ENCODE peak calls at places on chromosomes 4 and X, in five cellular contexts. E is body of pancreas, B is uterus, A is adrenal gland, P is stomach. K is an unnamed sample. For H3K9me3, the result is how much of the 10 kb centered on the place peaks cover.

GRCh38 chrX:41823402-41823801 is 99.4 kb downstream of the GPR82 start:
- DNase-seq in B (no peak), A (no peak), E (no peak), P (no peak), K (no peak)

GRCh38 chr4:69833251-69833650 is 26.7 kb downstream of the SULT1E1 start:
- DNase-seq in B (no peak), P (no peak), A (no peak), E (no peak), K (no peak)

GRCh38 chr4:174156239-174156826 is 127.1 kb downstream of the FBXO8 start:
- DNase-seq in P (no peak), E (no peak), B (no peak), A (no peak), K (no peak)

GRCh38 chr4:123110147-123110546 is 187.8 kb upstream of the NUDT6 start:
- DNase-seq in P (no peak), A (no peak), E (no peak), B (no peak), K (no peak)

GRCh38 chrX:68648960-68649359 is 1.5 kb downstream of the STARD8 start:
- DNase-seq in P (no peak), E (no peak), B (no peak), A (no peak), K (no peak)

GRCh38 chrX:8748855-8749254 is 16.9 kb upstream of the ANOS1 start:
- DNase-seq in P (no peak), A (no peak), B (no peak), E (no peak), K (no peak)

GRCh38 chr4:132792305-132792704 is 356.8 kb upstream of the PCDH10 start:
- DNase-seq in E (no peak), P (no peak), A (no peak), B (no peak), K (no peak)

GRCh38 chr4:95510145-95510544 is 38.6 kb downstream of the UNC5C start:
- DNase-seq in B (no peak), A (no peak), P (no peak), E (no peak), K (no peak)

GRCh38 chr4:54525602-54526001 is 132.2 kb upstream of the KIT start:
- DNase-seq in E (no peak), P (no peak), A (peak), B (no peak), K (no peak)

GRCh38 chr4:5365071-5366008 is 314.1 kb downstream of the STK32B start:
- DNase-seq in A (no peak), P (peak), B (no peak), E (peak), K (no peak)

GRCh38 chrX:17024896-17025295 is 78.4 kb downstream of the REPS2 start:
- DNase-seq in B (no peak), A (no peak), E (no peak), P (no peak), K (peak)

GRCh38 chr4:78634011-78634664 is 82.6 kb downstream of the ANXA3 start:
- DNase-seq in A (no peak), P (no peak), E (no peak), B (no peak), K (peak)

GRCh38 chrX:109485470-109486340 is 3.8 kb upstream of the GUCY2F start:
- DNase-seq in B (peak), A (peak), E (peak), P (peak), K (peak)

GRCh38 chr4:85790582-85790981 is 315.6 kb downstream of the ARHGAP24 start:
- DNase-seq in A (no peak), B (no peak), E (no peak), P (no peak), K (no peak)

GRCh38 chr4:67051000-67051789 is 494.1 kb downstream of the CENPC start:
- DNase-seq in A (no peak), B (no peak), P (no peak), E (no peak), K (no peak)

GRCh38 chrX:31266172-31267076 is 194.6 kb upstream of the FTHL17 start:
- DNase-seq in B (peak), A (peak), E (peak), P (peak), K (peak)

GRCh38 chr4:87011340-87012034 is 76.7 kb downstream of the AFF1 start:
- DNase-seq in A (no peak), P (no peak), E (no peak), B (no peak), K (no peak)

GRCh38 chr4:142351958-142352357 is 494.1 kb downstream of the INPP4B start:
- DNase-seq in A (no peak), E (no peak), P (no peak), B (no peak), K (no peak)

GRCh38 chrX:22686138-22686541 is 313.6 kb upstream of the DDX53 start:
- DNase-seq in P (no peak), E (peak), A (peak), B (no peak), K (peak)

GRCh38 chr4:121777625-121778024 is 12.7 kb upstream of the SMIM43 start:
- DNase-seq in A (no peak), P (no peak), E (no peak), B (no peak), K (no peak)

GRCh38 chr4:507745-508512 is 8.9 kb downstream of the PIGG start:
- DNase-seq in A (no peak), P (no peak), E (no peak), B (no peak), K (no peak)

GRCh38 chr4:66649236-66649635 is 896.1 kb downstream of the CENPC start:
- DNase-seq in A (no peak), E (no peak), B (no peak), P (no peak), K (no peak)

GRCh38 chr4:44760142-44760898 is 34.0 kb upstream of the GNPDA2 start:
- DNase-seq in E (no peak), A (peak), B (no peak), P (no peak), K (no peak)

GRCh38 chr4:34046580-34046979 is 2197.7 kb downstream of the ARAP2 start:
- DNase-seq in P (no peak), A (no peak), E (no peak), B (no peak), K (no peak)

GRCh38 chrX:136714626-136715599 is 65.8 kb downstream of the ARHGEF6 start:
- DNase-seq in B (no peak), E (no peak), A (no peak), P (no peak), K (no peak)

GRCh38 chr4:476501-476900 is 22.5 kb downstream of the ZNF721 start:
- DNase-seq in A (no peak), P (no peak), B (no peak), E (no peak), K (no peak)

GRCh38 chr4:38237139-38237538 is 276.9 kb downstream of the PTTG2 start:
- DNase-seq in E (peak), B (no peak), A (no peak), P (no peak), K (no peak)

GRCh38 chrX:41857670-41858069 is 65.7 kb downstream of the CASK start:
- DNase-seq in B (no peak), A (no peak), E (no peak), P (no peak), K (no peak)

GRCh38 chr4:81604683-81605082 is 133.0 kb upstream of the RASGEF1B start:
- DNase-seq in E (no peak), P (no peak), A (no peak), B (no peak), K (no peak)

GRCh38 chr4:52956691-52957090 is 94.6 kb downstream of the RASL11B start:
- DNase-seq in E (no peak), A (no peak), P (no peak), B (no peak), K (no peak)

GRCh38 chr4:152209772-152210493 is 326.0 kb downstream of the FBXW7 start:
- DNase-seq in B (no peak), P (no peak), A (no peak), E (no peak), K (no peak)

GRCh38 chr4:5361968-5362367 is 310.7 kb downstream of the STK32B start:
- DNase-seq in E (no peak), A (no peak), B (no peak), P (no peak), K (no peak)

GRCh38 chrX:41025926-41026325 is 59.3 kb upstream of the USP9X start:
- DNase-seq in P (no peak), A (no peak), E (no peak), B (no peak), K (no peak)

GRCh38 chrX:101265869-101266428 is 25.2 kb downstream of the TAF7L start:
- DNase-seq in E (no peak), P (no peak), B (no peak), A (no peak), K (no peak)

GRCh38 chr4:102799816-102800215 is 27.5 kb downstream of the UBE2D3 start:
- DNase-seq in P (no peak), B (no peak), E (no peak), A (no peak), K (no peak)

GRCh38 chr4:106803107-106803506 is 233.0 kb downstream of the DKK2 start:
- DNase-seq in E (no peak), A (no peak), P (no peak), B (no peak), K (no peak)

GRCh38 chrX:110600745-110601310 is 194.8 kb downstream of the CHRDL1 start:
- DNase-seq in B (no peak), E (no peak), P (no peak), A (no peak), K (no peak)

GRCh38 chrX:21255207-21255606 is 119.0 kb upstream of the CNKSR2 start:
- DNase-seq in A (no peak), E (no peak), P (no peak), B (no peak), K (no peak)

GRCh38 chrX:72045141-72045540 is 86.6 kb downstream of the RTL5 start:
- DNase-seq in P (no peak), A (no peak), B (no peak), E (no peak), K (peak)

GRCh38 chrX:72048515-72049455 is 82.9 kb downstream of the RTL5 start:
- DNase-seq in P (no peak), E (no peak), B (no peak), A (no peak), K (no peak)

DNA sequence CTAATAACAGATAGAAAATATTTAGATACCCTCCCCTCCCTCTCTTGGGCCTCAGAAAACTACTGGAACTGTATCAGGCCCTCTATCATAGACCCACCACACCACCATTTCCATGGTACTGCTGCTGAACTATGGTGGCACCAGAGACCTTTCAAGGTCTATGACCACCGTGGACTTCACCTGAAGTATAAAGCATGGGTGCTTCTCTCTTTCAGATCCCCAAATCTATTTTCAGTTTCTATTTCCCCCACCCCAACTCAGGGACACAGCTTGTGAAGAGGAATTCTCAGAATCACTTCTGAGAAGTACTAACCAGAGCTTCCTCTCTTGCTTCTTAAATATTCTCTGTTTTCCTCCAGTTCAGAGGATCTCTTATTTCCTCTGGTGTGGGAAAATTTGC is 840.8 kb upstream of the HTR2C start:
- DNase-seq in P (no peak), A (no peak), B (no peak), E (no peak), K (no peak)
- TF ChIP-seq CTCF in P (no peak), A (no peak), B (no peak), E (no peak), K (no peak)

GRCh38 chr4:145735330-145735638 is 55.3 kb downstream of the C4orf51 start:
- DNase-seq in B (no peak), A (no peak), P (no peak), E (peak), K (peak)

GRCh38 chr4:145735777-145736176 is 55.8 kb downstream of the C4orf51 start:
- DNase-seq in P (no peak), E (no peak), B (no peak), A (no peak), K (no peak)

GRCh38 chr4:145734051-145734450 is 54.1 kb downstream of the C4orf51 start:
- DNase-seq in A (no peak), E (no peak), B (no peak), P (no peak), K (no peak)

GRCh38 chr4:145732895-145733880 is 53.2 kb downstream of the C4orf51 start:
- DNase-seq in P (peak), A (peak), E (peak), B (peak), K (peak)

DNA sequence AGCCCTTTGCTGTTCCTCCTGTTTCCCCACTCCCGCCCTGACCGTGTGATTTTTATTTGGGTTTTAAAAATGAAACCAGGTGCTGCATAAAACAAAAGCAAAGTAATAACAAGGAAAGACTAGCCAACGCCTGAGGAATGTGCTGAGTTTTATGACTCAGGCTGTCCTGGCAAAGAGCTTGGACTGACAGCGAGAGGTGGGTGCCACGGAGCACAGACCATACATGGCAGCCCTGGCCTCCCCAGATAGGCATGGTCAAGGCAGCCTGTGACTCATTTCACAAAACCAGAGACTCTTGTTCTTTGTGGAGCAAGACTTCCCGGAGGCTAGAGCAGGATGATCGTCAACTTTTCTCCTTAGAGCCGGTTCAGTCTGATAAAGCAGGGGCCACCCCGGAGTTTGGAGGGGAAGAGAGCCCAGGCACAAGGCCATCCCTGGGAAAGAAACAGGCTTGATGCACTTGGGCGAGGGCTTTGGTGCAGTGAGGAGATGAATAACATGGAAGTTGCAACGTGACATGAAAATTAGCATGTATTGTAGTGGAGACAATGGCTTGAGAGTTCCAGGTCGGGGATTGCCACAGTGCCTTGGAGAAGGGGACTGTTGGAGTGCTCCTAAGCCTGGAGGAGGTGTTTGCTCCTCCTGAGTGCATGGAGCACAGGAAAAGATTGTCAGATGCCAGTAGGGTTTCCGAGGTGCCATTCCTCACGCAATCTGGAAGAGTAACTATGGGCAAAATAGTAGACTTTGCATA is 54.8 kb downstream of the C4orf51 start:
- DNase-seq in B (peak), A (peak), P (peak), E (peak), K (peak)
- TF ChIP-seq POLR2A in B (peak), A (peak), P (no peak), E (peak), K (peak)

GRCh38 chrX:47413179-47413594 is 42.8 kb downstream of the ZNF157 start:
- DNase-seq in B (no peak), A (no peak), P (no peak), E (no peak), K (no peak)
- H3K9me3 ChIP-seq in B (under half), A (under half), P (under half), E (under half), K (under half)

GRCh38 chr4:141220655-141221605 is at the start of gene ZNF330:
- DNase-seq in A (peak), E (peak), P (peak), B (peak), K (peak)
- TF ChIP-seq CTCF in A (no peak), E (peak), P (no peak), B (no peak), K (no peak)

DNA sequence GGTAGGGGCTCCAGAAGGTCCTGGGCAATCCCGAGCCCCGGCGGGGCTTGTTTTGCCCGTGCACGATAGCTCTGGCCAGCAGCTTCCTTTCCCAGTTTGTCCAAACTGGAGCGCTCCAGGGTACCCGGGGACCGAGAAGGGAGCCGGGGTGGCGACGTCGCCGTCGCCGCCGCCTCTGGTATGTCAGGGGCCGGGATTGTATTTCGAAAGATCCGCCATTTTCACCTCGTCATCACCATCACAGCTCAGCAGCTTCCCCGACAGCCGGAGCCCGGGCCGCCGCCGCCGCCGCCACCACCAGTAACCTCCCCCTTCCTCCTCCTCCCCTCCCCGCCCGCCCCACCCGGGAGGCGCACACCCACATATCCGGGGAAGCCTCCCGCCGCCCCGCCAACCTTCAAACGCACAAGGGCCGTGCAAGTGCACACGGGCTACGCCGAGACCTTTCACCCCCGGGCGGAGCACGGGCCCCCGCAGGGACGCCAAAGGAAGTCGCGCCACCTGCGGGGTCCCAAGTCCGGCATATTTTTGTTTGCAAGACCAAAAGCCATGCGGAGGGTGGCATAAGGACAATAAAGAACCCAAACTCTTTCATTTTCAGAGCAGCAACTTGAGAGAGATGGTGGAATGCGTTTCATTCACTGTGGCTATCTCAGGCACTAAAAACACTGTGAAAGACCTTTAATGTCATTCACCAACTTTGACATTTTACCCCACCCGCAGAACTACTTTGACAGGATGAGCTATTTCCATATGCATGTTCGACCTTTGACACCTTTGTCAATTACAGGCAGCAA is at the start of gene LIN54:
- DNase-seq in E (peak), A (peak), B (peak), P (peak), K (peak)
- TF ChIP-seq POLR2A in E (peak), A (peak), B (no peak), P (no peak), K (peak)